ENCODE peak calls at places on chromosomes 3 and 15, in eight cellular contexts. I, Q, R, T, O, V, A and J are unnamed samples.

GRCh38 chr3:124832782-124833709 is 54.1 kb downstream of the ITGB5 start:
- DNase-seq in Q (no peak), I (no peak), O (no peak), T (no peak), R (no peak), A (peak; percentile 93), V (no peak), J (no peak)

GRCh38 chr15:33059184-33059583 is 135.3 kb downstream of the FMN1 start:
- DNase-seq in V (no peak), O (no peak), I (no peak), Q (no peak), R (no peak), T (peak; percentile 54), A (peak; percentile 83), J (no peak)

GRCh38 chr15:33201376-33202189 is 7.1 kb upstream of the FMN1 start:
- DNase-seq in T (peak; percentile 39), R (no peak), O (no peak), V (peak; percentile 27), Q (no peak), I (no peak), A (peak; percentile 8), J (no peak)

GRCh38 chr3:188037965-188038581 is 115.9 kb upstream of the LPP start:
- DNase-seq in T (no peak), R (no peak), I (no peak), Q (no peak), V (no peak), A (no peak), O (no peak), J (no peak)

GRCh38 chr3:171330936-171331335 is 129.3 kb downstream of the TNIK start:
- DNase-seq in A (no peak), Q (no peak), T (no peak), O (no peak), R (no peak), V (no peak), I (no peak), J (no peak)

GRCh38 chr3:15465876-15466585 is 38.6 kb downstream of the EAF1 start:
- DNase-seq in Q (no peak), R (no peak), O (no peak), T (no peak), I (no peak), A (no peak), V (no peak), J (no peak)

GRCh38 chr15:32669870-32670623 is 28.5 kb downstream of the SCG5 start:
- DNase-seq in T (no peak), I (no peak), V (no peak), A (peak; percentile 65), R (no peak), Q (no peak), O (peak; percentile 56), J (no peak)

GRCh38 chr3:23602895-23603443 is 202.8 kb upstream of the UBE2E1 start:
- DNase-seq in I (no peak), A (no peak), R (no peak), T (no peak), O (no peak), V (no peak), Q (no peak), J (no peak)

GRCh38 chr3:10550705-10551104 is 45.3 kb upstream of the ATP2B2 start:
- DNase-seq in O (no peak), V (no peak), T (no peak), A (no peak), Q (no peak), I (no peak), R (no peak), J (no peak)

GRCh38 chr3:164179110-164179774 is 899.1 kb downstream of the SI start:
- DNase-seq in I (no peak), T (no peak), V (no peak), O (no peak), R (no peak), Q (no peak), A (no peak), J (no peak)

GRCh38 chr3:52670621-52671521 is 14.8 kb downstream of the PBRM1 start:
- DNase-seq in Q (no peak), A (peak; percentile 100), T (no peak), R (no peak), V (peak; percentile 100), I (no peak), O (no peak), J (no peak)

GRCh38 chr15:57321973-57322601 is 54.2 kb upstream of the CGNL1 start:
- DNase-seq in Q (no peak), T (no peak), R (no peak), V (no peak), O (no peak), A (no peak), I (no peak), J (no peak)

GRCh38 chr3:54427501-54427900 is 305.1 kb downstream of the CACNA2D3 start:
- DNase-seq in V (no peak), O (no peak), I (no peak), Q (no peak), T (no peak), R (no peak), A (no peak), J (no peak)

GRCh38 chr3:142180761-142181362 is 31.5 kb upstream of the TFDP2 start:
- DNase-seq in I (no peak), R (peak; percentile 15), V (peak; percentile 33), T (no peak), Q (no peak), O (no peak), A (peak; percentile 53), J (no peak)

GRCh38 chr3:156135921-156136655 is 15.7 kb downstream of the KCNAB1 start:
- DNase-seq in R (no peak), Q (no peak), O (no peak), T (no peak), V (no peak), I (no peak), A (no peak), J (no peak)

GRCh38 chr3:65828706-65829105 is 210.0 kb downstream of the MAGI1 start:
- DNase-seq in A (no peak), O (no peak), I (no peak), T (no peak), V (no peak), R (no peak), Q (no peak), J (no peak)

GRCh38 chr3:108127301-108127988 is 36.6 kb upstream of the CD47 start:
- DNase-seq in Q (no peak), O (no peak), T (no peak), I (peak; percentile 31), V (no peak), A (no peak), R (peak; percentile 66), J (no peak)

GRCh38 chr3:134353171-134353825 is 20.9 kb downstream of the AMOTL2 start:
- DNase-seq in R (no peak), O (no peak), V (no peak), Q (no peak), A (no peak), I (no peak), T (no peak), J (no peak)

GRCh38 chr3:177618873-177619771 is 421.8 kb upstream of the TBL1XR1 start:
- DNase-seq in T (no peak), I (no peak), V (no peak), O (no peak), A (peak; percentile 92), Q (no peak), R (no peak), J (no peak)

GRCh38 chr15:61084944-61085367 is 144.1 kb downstream of the RORA start:
- DNase-seq in I (no peak), Q (peak; percentile 66), R (no peak), A (no peak), T (no peak), O (no peak), V (peak; percentile 17), J (no peak)